ENCODE peak calls at places on chromosomes 4 and X, in ten cellular contexts. One of them, this sample, is unnamed. For H3K9me3 and H3K27me3, the result is how much of the 10 kb centered on the place peaks cover.

GRCh38 chr4:78542373-78542772 is 9.2 kb upstream of the ANXA3 start:
- DNase-seq in IMR-90: peak
- DNase-seq in left lung: no peak
- DNase-seq in suprapubic skin: no peak
- DNase-seq in upper lobe of left lung: no peak
- DNase-seq in tibial artery: no peak
- DNase-seq in CD8-positive, alpha-beta memory T cell: no peak
- DNase-seq in transverse colon: no peak
- DNase-seq in AG04450: no peak
- DNase-seq in Peyer's patch: no peak
- DNase-seq in this sample: no peak

GRCh38 chr4:146567396-146567795 is 45.7 kb upstream of the SLC10A7 start:
- DNase-seq in CD8-positive, alpha-beta memory T cell: no peak
- DNase-seq in IMR-90: no peak
- DNase-seq in AG04450: no peak
- DNase-seq in upper lobe of left lung: no peak
- DNase-seq in Peyer's patch: no peak
- DNase-seq in suprapubic skin: no peak
- DNase-seq in tibial artery: no peak
- DNase-seq in transverse colon: no peak
- DNase-seq in left lung: no peak
- DNase-seq in this sample: no peak

GRCh38 chr4:2264481-2265041 is 2.7 kb upstream of the MXD4 start:
- DNase-seq in suprapubic skin: no peak
- DNase-seq in upper lobe of left lung: no peak
- DNase-seq in tibial artery: no peak
- DNase-seq in Peyer's patch: no peak
- DNase-seq in AG04450: no peak
- DNase-seq in IMR-90: no peak
- DNase-seq in transverse colon: no peak
- DNase-seq in left lung: peak
- DNase-seq in CD8-positive, alpha-beta memory T cell: no peak
- DNase-seq in this sample: no peak

GRCh38 chrX:42544883-42545282 is 233.1 kb downstream of the PPP1R2C start:
- DNase-seq in upper lobe of left lung: no peak
- DNase-seq in IMR-90: no peak
- DNase-seq in Peyer's patch: no peak
- DNase-seq in left lung: no peak
- DNase-seq in transverse colon: no peak
- DNase-seq in CD8-positive, alpha-beta memory T cell: no peak
- DNase-seq in tibial artery: no peak
- DNase-seq in suprapubic skin: no peak
- DNase-seq in AG04450: no peak
- DNase-seq in this sample: no peak

GRCh38 chr4:118877797-118878196 is 10.9 kb upstream of the SYNPO2 start:
- DNase-seq in upper lobe of left lung: no peak
- DNase-seq in CD8-positive, alpha-beta memory T cell: no peak
- DNase-seq in AG04450: no peak
- DNase-seq in Peyer's patch: no peak
- DNase-seq in left lung: no peak
- DNase-seq in transverse colon: no peak
- DNase-seq in IMR-90: no peak
- DNase-seq in suprapubic skin: no peak
- DNase-seq in tibial artery: no peak
- DNase-seq in this sample: no peak

GRCh38 chrX:1205681-1206611 is 6.5 kb downstream of the CRLF2 start:
- DNase-seq in upper lobe of left lung: no peak
- DNase-seq in suprapubic skin: no peak
- DNase-seq in IMR-90: peak
- DNase-seq in AG04450: no peak
- DNase-seq in Peyer's patch: peak
- DNase-seq in left lung: no peak
- DNase-seq in transverse colon: peak
- DNase-seq in CD8-positive, alpha-beta memory T cell: no peak
- DNase-seq in tibial artery: no peak
- DNase-seq in this sample: peak

GRCh38 chr4:159944477-159944876 is 841.6 kb downstream of the RAPGEF2 start:
- DNase-seq in AG04450: no peak
- DNase-seq in IMR-90: no peak
- DNase-seq in suprapubic skin: no peak
- DNase-seq in tibial artery: no peak
- DNase-seq in transverse colon: no peak
- DNase-seq in upper lobe of left lung: no peak
- DNase-seq in CD8-positive, alpha-beta memory T cell: no peak
- DNase-seq in left lung: no peak
- DNase-seq in Peyer's patch: no peak
- DNase-seq in this sample: no peak

GRCh38 chrX:108736509-108737479 is at the start of gene IRS4:
- DNase-seq in upper lobe of left lung: no peak
- DNase-seq in transverse colon: no peak
- DNase-seq in AG04450: no peak
- DNase-seq in suprapubic skin: no peak
- DNase-seq in CD8-positive, alpha-beta memory T cell: no peak
- DNase-seq in tibial artery: no peak
- DNase-seq in Peyer's patch: no peak
- DNase-seq in IMR-90: no peak
- DNase-seq in left lung: peak
- DNase-seq in this sample: no peak

GRCh38 chrX:148448686-148449085 is 51.7 kb upstream of the AFF2 start:
- DNase-seq in Peyer's patch: no peak
- DNase-seq in CD8-positive, alpha-beta memory T cell: no peak
- DNase-seq in AG04450: no peak
- DNase-seq in left lung: no peak
- DNase-seq in IMR-90: no peak
- DNase-seq in tibial artery: no peak
- DNase-seq in transverse colon: no peak
- DNase-seq in suprapubic skin: no peak
- DNase-seq in upper lobe of left lung: no peak
- DNase-seq in this sample: no peak

GRCh38 chr4:128371004-128371777 is 83.6 kb upstream of the PGRMC2 start:
- DNase-seq in Peyer's patch: no peak
- DNase-seq in IMR-90: peak
- DNase-seq in upper lobe of left lung: peak
- DNase-seq in tibial artery: no peak
- DNase-seq in CD8-positive, alpha-beta memory T cell: no peak
- DNase-seq in transverse colon: no peak
- DNase-seq in left lung: no peak
- DNase-seq in AG04450: no peak
- DNase-seq in suprapubic skin: no peak
- DNase-seq in this sample: no peak

GRCh38 chr4:14856076-14856926 is 146.0 kb upstream of the CPEB2 start:
- DNase-seq in suprapubic skin: no peak
- DNase-seq in AG04450: peak
- DNase-seq in transverse colon: peak
- DNase-seq in left lung: no peak
- DNase-seq in IMR-90: peak
- DNase-seq in CD8-positive, alpha-beta memory T cell: no peak
- DNase-seq in upper lobe of left lung: peak
- DNase-seq in Peyer's patch: peak
- DNase-seq in tibial artery: peak
- DNase-seq in this sample: peak

GRCh38 chr4:102453827-102454226 is 47.3 kb upstream of the NFKB1 start:
- DNase-seq in transverse colon: no peak
- DNase-seq in Peyer's patch: no peak
- DNase-seq in IMR-90: no peak
- DNase-seq in CD8-positive, alpha-beta memory T cell: no peak
- DNase-seq in left lung: no peak
- DNase-seq in tibial artery: no peak
- DNase-seq in AG04450: no peak
- DNase-seq in suprapubic skin: no peak
- DNase-seq in upper lobe of left lung: no peak
- DNase-seq in this sample: no peak

GRCh38 chrX:155086202-155086840 is 15.0 kb downstream of the BRCC3 start:
- DNase-seq in CD8-positive, alpha-beta memory T cell: peak
- DNase-seq in suprapubic skin: no peak
- DNase-seq in Peyer's patch: peak
- DNase-seq in transverse colon: peak
- DNase-seq in tibial artery: no peak
- DNase-seq in upper lobe of left lung: no peak
- DNase-seq in left lung: no peak
- DNase-seq in AG04450: no peak
- DNase-seq in IMR-90: peak
- DNase-seq in this sample: no peak

GRCh38 chrX:76555816-76556215 is 128.3 kb downstream of the MAGEE1 start:
- DNase-seq in Peyer's patch: no peak
- DNase-seq in IMR-90: peak
- DNase-seq in left lung: no peak
- DNase-seq in upper lobe of left lung: no peak
- DNase-seq in suprapubic skin: no peak
- DNase-seq in tibial artery: no peak
- DNase-seq in transverse colon: no peak
- DNase-seq in AG04450: no peak
- DNase-seq in CD8-positive, alpha-beta memory T cell: no peak
- DNase-seq in this sample: no peak

GRCh38 chrX:76555269-76555668 is 127.8 kb downstream of the MAGEE1 start:
- DNase-seq in suprapubic skin: no peak
- DNase-seq in IMR-90: no peak
- DNase-seq in tibial artery: no peak
- DNase-seq in AG04450: no peak
- DNase-seq in transverse colon: no peak
- DNase-seq in left lung: no peak
- DNase-seq in Peyer's patch: no peak
- DNase-seq in CD8-positive, alpha-beta memory T cell: no peak
- DNase-seq in upper lobe of left lung: no peak
- DNase-seq in this sample: no peak

GRCh38 chrX:76550016-76550415 is 122.5 kb downstream of the MAGEE1 start:
- DNase-seq in CD8-positive, alpha-beta memory T cell: no peak
- DNase-seq in IMR-90: no peak
- DNase-seq in suprapubic skin: no peak
- DNase-seq in upper lobe of left lung: no peak
- DNase-seq in transverse colon: no peak
- DNase-seq in left lung: no peak
- DNase-seq in tibial artery: no peak
- DNase-seq in Peyer's patch: no peak
- DNase-seq in AG04450: no peak
- DNase-seq in this sample: no peak
- H3K9me3 ChIP-seq in CD8-positive, alpha-beta memory T cell: under half
- H3K9me3 ChIP-seq in IMR-90: under half
- H3K9me3 ChIP-seq in suprapubic skin: under half
- H3K9me3 ChIP-seq in upper lobe of left lung: under half
- H3K9me3 ChIP-seq in transverse colon: under half
- H3K9me3 ChIP-seq in left lung: under half
- H3K9me3 ChIP-seq in tibial artery: under half
- H3K9me3 ChIP-seq in Peyer's patch: under half
- H3K9me3 ChIP-seq in AG04450: under half
- H3K9me3 ChIP-seq in this sample: under half

DNA sequence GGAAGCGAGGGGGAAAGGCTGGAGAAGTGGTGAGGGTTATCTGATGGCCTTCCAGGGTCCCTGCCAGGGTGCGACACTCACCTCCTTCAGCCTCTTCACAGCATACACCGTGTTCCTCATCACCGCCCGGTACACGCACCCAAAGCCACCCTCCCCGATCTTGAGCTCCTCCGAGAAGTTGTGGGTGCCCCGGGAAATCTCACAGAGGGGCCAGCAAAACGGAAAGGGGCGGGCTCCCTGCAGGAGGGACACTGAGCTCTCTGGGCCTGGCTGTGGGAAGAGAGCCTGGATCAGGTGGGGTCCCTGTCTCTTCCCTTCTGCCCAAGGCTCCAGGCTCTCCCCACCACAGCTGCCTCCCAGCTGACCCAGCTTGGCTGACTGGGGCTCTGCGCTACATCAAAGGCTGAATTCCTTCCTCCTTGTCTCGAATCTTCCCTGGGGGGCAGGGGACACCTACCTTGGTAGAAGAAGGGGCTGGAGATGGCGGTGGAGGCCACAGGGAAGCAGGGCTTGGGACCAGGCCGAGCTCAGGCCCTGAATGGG is 1.1 kb downstream of the IRAK1 start:
- DNase-seq in transverse colon: no peak
- DNase-seq in IMR-90: no peak
- DNase-seq in tibial artery: no peak
- DNase-seq in Peyer's patch: no peak
- DNase-seq in AG04450: no peak
- DNase-seq in left lung: no peak
- DNase-seq in upper lobe of left lung: no peak
- DNase-seq in suprapubic skin: no peak
- DNase-seq in CD8-positive, alpha-beta memory T cell: no peak
- DNase-seq in this sample: no peak
- H3K4me3 ChIP-seq in transverse colon: peak
- H3K4me3 ChIP-seq in IMR-90: peak
- H3K4me3 ChIP-seq in tibial artery: peak
- H3K4me3 ChIP-seq in Peyer's patch: peak
- H3K4me3 ChIP-seq in AG04450: peak
- H3K4me3 ChIP-seq in left lung: peak
- H3K4me3 ChIP-seq in upper lobe of left lung: peak
- H3K4me3 ChIP-seq in suprapubic skin: peak
- H3K4me3 ChIP-seq in CD8-positive, alpha-beta memory T cell: peak
- H3K4me3 ChIP-seq in this sample: peak

GRCh38 chr4:17517664-17518063 is 2.7 kb downstream of the CLRN2 start:
- DNase-seq in CD8-positive, alpha-beta memory T cell: no peak
- DNase-seq in left lung: no peak
- DNase-seq in upper lobe of left lung: no peak
- DNase-seq in transverse colon: no peak
- DNase-seq in Peyer's patch: no peak
- DNase-seq in tibial artery: no peak
- DNase-seq in AG04450: no peak
- DNase-seq in suprapubic skin: no peak
- DNase-seq in IMR-90: no peak
- DNase-seq in this sample: no peak
- H3K27me3 ChIP-seq in CD8-positive, alpha-beta memory T cell: under half
- H3K27me3 ChIP-seq in left lung: under half
- H3K27me3 ChIP-seq in upper lobe of left lung: under half
- H3K27me3 ChIP-seq in transverse colon: under half
- H3K27me3 ChIP-seq in Peyer's patch: under half
- H3K27me3 ChIP-seq in tibial artery: under half
- H3K27me3 ChIP-seq in AG04450: under half
- H3K27me3 ChIP-seq in suprapubic skin: under half
- H3K27me3 ChIP-seq in IMR-90: under half
- H3K27me3 ChIP-seq in this sample: under half

GRCh38 chrX:44228621-44229020 is 114.9 kb downstream of the EFHC2 start:
- DNase-seq in IMR-90: no peak
- DNase-seq in tibial artery: no peak
- DNase-seq in suprapubic skin: no peak
- DNase-seq in transverse colon: no peak
- DNase-seq in Peyer's patch: no peak
- DNase-seq in upper lobe of left lung: no peak
- DNase-seq in left lung: no peak
- DNase-seq in AG04450: no peak
- DNase-seq in CD8-positive, alpha-beta memory T cell: no peak
- DNase-seq in this sample: no peak

GRCh38 chrX:44224760-44225159 is 118.7 kb downstream of the EFHC2 start:
- DNase-seq in tibial artery: no peak
- DNase-seq in upper lobe of left lung: no peak
- DNase-seq in AG04450: no peak
- DNase-seq in IMR-90: no peak
- DNase-seq in Peyer's patch: peak
- DNase-seq in transverse colon: peak
- DNase-seq in left lung: no peak
- DNase-seq in CD8-positive, alpha-beta memory T cell: no peak
- DNase-seq in suprapubic skin: no peak
- DNase-seq in this sample: no peak

GRCh38 chrX:44223150-44223549 is 120.3 kb downstream of the EFHC2 start:
- DNase-seq in suprapubic skin: no peak
- DNase-seq in left lung: no peak
- DNase-seq in upper lobe of left lung: no peak
- DNase-seq in IMR-90: peak
- DNase-seq in AG04450: no peak
- DNase-seq in Peyer's patch: peak
- DNase-seq in transverse colon: peak
- DNase-seq in CD8-positive, alpha-beta memory T cell: no peak
- DNase-seq in tibial artery: no peak
- DNase-seq in this sample: no peak

GRCh38 chrX:44227981-44228380 is 115.5 kb downstream of the EFHC2 start:
- DNase-seq in transverse colon: no peak
- DNase-seq in left lung: no peak
- DNase-seq in IMR-90: no peak
- DNase-seq in CD8-positive, alpha-beta memory T cell: no peak
- DNase-seq in Peyer's patch: no peak
- DNase-seq in AG04450: no peak
- DNase-seq in tibial artery: no peak
- DNase-seq in suprapubic skin: no peak
- DNase-seq in upper lobe of left lung: no peak
- DNase-seq in this sample: no peak

GRCh38 chrX:44225667-44226066 is 117.8 kb downstream of the EFHC2 start:
- DNase-seq in CD8-positive, alpha-beta memory T cell: no peak
- DNase-seq in left lung: no peak
- DNase-seq in IMR-90: no peak
- DNase-seq in tibial artery: no peak
- DNase-seq in AG04450: no peak
- DNase-seq in upper lobe of left lung: no peak
- DNase-seq in Peyer's patch: no peak
- DNase-seq in transverse colon: no peak
- DNase-seq in suprapubic skin: no peak
- DNase-seq in this sample: no peak
- H3K9me3 ChIP-seq in CD8-positive, alpha-beta memory T cell: under half
- H3K9me3 ChIP-seq in left lung: under half
- H3K9me3 ChIP-seq in IMR-90: under half
- H3K9me3 ChIP-seq in tibial artery: under half
- H3K9me3 ChIP-seq in AG04450: under half
- H3K9me3 ChIP-seq in upper lobe of left lung: under half
- H3K9me3 ChIP-seq in Peyer's patch: under half
- H3K9me3 ChIP-seq in transverse colon: under half
- H3K9me3 ChIP-seq in suprapubic skin: under half
- H3K9me3 ChIP-seq in this sample: under half

This sample was measured in breast epithelium.